ENCODE peak calls at places on chromosomes 12 and 14, in eight cellular contexts. One of them, this sample, is unnamed.

GRCh38 chr12:3061129-3061857 is 15.9 kb upstream of the TSPAN9 start:
- DNase-seq in suprapubic skin: no peak
- DNase-seq in A549: no peak
- DNase-seq in GM12891: no peak
- DNase-seq in esophagus squamous epithelium: no peak
- DNase-seq in ovary: no peak
- DNase-seq in erythroblast: no peak
- DNase-seq in uterus: no peak
- DNase-seq in this sample: no peak

GRCh38 chr14:79280400-79280670 is 931.0 kb downstream of the DIO2 start:
- DNase-seq in uterus: no peak
- DNase-seq in erythroblast: no peak
- DNase-seq in A549: no peak
- DNase-seq in ovary: no peak
- DNase-seq in GM12891: no peak
- DNase-seq in esophagus squamous epithelium: no peak
- DNase-seq in suprapubic skin: no peak
- DNase-seq in this sample: no peak

GRCh38 chr12:25151476-25151875 is 43.5 kb downstream of the DNAI7 start:
- DNase-seq in esophagus squamous epithelium: no peak
- DNase-seq in A549: peak; percentile 35
- DNase-seq in GM12891: no peak
- DNase-seq in uterus: peak; percentile 54
- DNase-seq in ovary: no peak
- DNase-seq in erythroblast: no peak
- DNase-seq in suprapubic skin: no peak
- DNase-seq in this sample: peak; percentile 32

GRCh38 chr12:52655251-52655650 is 3.2 kb upstream of the KRT2 start:
- DNase-seq in esophagus squamous epithelium: no peak
- DNase-seq in ovary: no peak
- DNase-seq in suprapubic skin: no peak
- DNase-seq in uterus: no peak
- DNase-seq in A549: no peak
- DNase-seq in erythroblast: no peak
- DNase-seq in GM12891: no peak
- DNase-seq in this sample: no peak

GRCh38 chr12:3398196-3398789 is 92.7 kb upstream of the PRMT8 start:
- DNase-seq in GM12891: no peak
- DNase-seq in erythroblast: no peak
- DNase-seq in esophagus squamous epithelium: no peak
- DNase-seq in suprapubic skin: no peak
- DNase-seq in ovary: no peak
- DNase-seq in A549: no peak
- DNase-seq in uterus: no peak
- DNase-seq in this sample: no peak

GRCh38 chr12:1797011-1797901 is 23.1 kb upstream of the LRTM2 start:
- DNase-seq in esophagus squamous epithelium: no peak
- DNase-seq in erythroblast: peak; percentile 80
- DNase-seq in A549: no peak
- DNase-seq in uterus: peak; percentile 47
- DNase-seq in ovary: peak; percentile 75
- DNase-seq in GM12891: no peak
- DNase-seq in suprapubic skin: no peak
- DNase-seq in this sample: peak; percentile 63

GRCh38 chr14:30779210-30779609 is 95.1 kb upstream of the COCH start:
- DNase-seq in GM12891: no peak
- DNase-seq in suprapubic skin: no peak
- DNase-seq in uterus: no peak
- DNase-seq in esophagus squamous epithelium: no peak
- DNase-seq in erythroblast: no peak
- DNase-seq in A549: no peak
- DNase-seq in ovary: no peak
- DNase-seq in this sample: no peak

GRCh38 chr12:112584266-112584722 is 165.5 kb downstream of the PTPN11 start:
- DNase-seq in uterus: no peak
- DNase-seq in suprapubic skin: no peak
- DNase-seq in A549: peak; percentile 49
- DNase-seq in GM12891: no peak
- DNase-seq in esophagus squamous epithelium: no peak
- DNase-seq in erythroblast: peak; percentile 28
- DNase-seq in ovary: no peak
- DNase-seq in this sample: no peak

GRCh38 chr14:23008836-23009235 is 1.1 kb downstream of the C14orf93 start:
- DNase-seq in ovary: no peak
- DNase-seq in esophagus squamous epithelium: no peak
- DNase-seq in erythroblast: peak; percentile 33
- DNase-seq in uterus: no peak
- DNase-seq in GM12891: no peak
- DNase-seq in suprapubic skin: no peak
- DNase-seq in A549: no peak
- DNase-seq in this sample: no peak

GRCh38 chr12:63940295-63940997 is 95.9 kb downstream of the SRGAP1 start:
- DNase-seq in GM12891: no peak
- DNase-seq in ovary: no peak
- DNase-seq in esophagus squamous epithelium: no peak
- DNase-seq in erythroblast: no peak
- DNase-seq in uterus: no peak
- DNase-seq in suprapubic skin: no peak
- DNase-seq in A549: no peak
- DNase-seq in this sample: no peak

GRCh38 chr14:37931998-37932397 is 275.7 kb upstream of the SSTR1 start:
- DNase-seq in suprapubic skin: no peak
- DNase-seq in GM12891: no peak
- DNase-seq in uterus: no peak
- DNase-seq in esophagus squamous epithelium: no peak
- DNase-seq in ovary: no peak
- DNase-seq in A549: no peak
- DNase-seq in erythroblast: no peak
- DNase-seq in this sample: no peak

GRCh38 chr12:100826323-100826722 is 31.7 kb downstream of the ANO4 start:
- DNase-seq in erythroblast: peak; percentile 50
- DNase-seq in suprapubic skin: no peak
- DNase-seq in A549: peak; percentile 8
- DNase-seq in GM12891: no peak
- DNase-seq in ovary: peak; percentile 57
- DNase-seq in uterus: peak; percentile 14
- DNase-seq in esophagus squamous epithelium: no peak
- DNase-seq in this sample: peak; percentile 25

GRCh38 chr12:124914392-124915248 is at the start of gene UBC:
- DNase-seq in uterus: peak; percentile 95
- DNase-seq in erythroblast: no peak
- DNase-seq in ovary: peak; percentile 93
- DNase-seq in A549: no peak
- DNase-seq in esophagus squamous epithelium: no peak
- DNase-seq in GM12891: peak; percentile 54
- DNase-seq in suprapubic skin: peak; percentile 98
- DNase-seq in this sample: peak; percentile 93

GRCh38 chr12:124906606-124907261 is 7.7 kb downstream of the UBC start:
- DNase-seq in suprapubic skin: peak; percentile 94
- DNase-seq in ovary: peak; percentile 74
- DNase-seq in uterus: peak; percentile 95
- DNase-seq in erythroblast: no peak
- DNase-seq in A549: peak; percentile 82
- DNase-seq in GM12891: peak; percentile 55
- DNase-seq in esophagus squamous epithelium: no peak
- DNase-seq in this sample: peak; percentile 94

GRCh38 chr12:124913474-124914391 is 717 bp downstream of the UBC start:
- DNase-seq in esophagus squamous epithelium: no peak
- DNase-seq in A549: no peak
- DNase-seq in uterus: peak; percentile 88
- DNase-seq in ovary: peak; percentile 79
- DNase-seq in erythroblast: no peak
- DNase-seq in suprapubic skin: peak; percentile 95
- DNase-seq in GM12891: peak; percentile 22
- DNase-seq in this sample: peak; percentile 91

GRCh38 chr12:124910561-124911478 is 3.6 kb downstream of the UBC start:
- DNase-seq in ovary: no peak
- DNase-seq in GM12891: no peak
- DNase-seq in esophagus squamous epithelium: no peak
- DNase-seq in A549: no peak
- DNase-seq in suprapubic skin: no peak
- DNase-seq in erythroblast: no peak
- DNase-seq in uterus: no peak
- DNase-seq in this sample: no peak

DNA sequence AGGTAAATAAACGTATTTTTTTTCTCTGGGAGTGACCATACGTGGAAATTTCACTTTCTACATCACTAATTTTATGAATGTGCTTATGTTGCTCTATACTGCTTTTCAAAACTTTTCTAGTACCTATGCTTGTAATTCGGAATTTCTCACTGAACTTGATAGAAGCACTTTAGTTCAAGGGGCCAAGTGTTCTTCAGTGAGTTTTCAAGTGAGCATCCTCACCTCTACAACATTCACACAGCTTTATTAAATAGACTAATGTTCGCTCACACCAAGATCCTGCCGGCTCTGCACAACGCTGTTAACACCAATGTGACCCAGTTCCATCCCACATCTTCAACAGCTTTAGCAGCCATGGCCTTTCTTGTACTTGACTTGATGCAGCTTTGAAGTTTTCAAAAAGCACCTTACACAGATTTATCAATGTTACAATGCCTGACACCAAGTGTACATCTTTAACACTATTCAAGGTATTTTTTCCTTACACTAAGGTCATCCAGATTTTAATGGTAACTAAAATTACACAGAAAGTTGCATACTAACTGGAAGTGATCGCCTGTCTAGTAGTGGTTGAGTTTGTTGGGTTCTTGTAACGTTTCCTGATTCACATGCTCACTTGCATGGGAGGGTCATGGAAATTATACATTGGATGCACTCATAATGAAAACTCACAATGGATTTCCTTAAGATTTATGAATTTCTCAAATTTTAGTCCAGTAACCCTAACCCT is 4.5 kb downstream of the UBC start:
- DNase-seq in erythroblast: no peak
- DNase-seq in ovary: no peak
- DNase-seq in A549: no peak
- DNase-seq in suprapubic skin: no peak
- DNase-seq in uterus: no peak
- DNase-seq in esophagus squamous epithelium: no peak
- DNase-seq in GM12891: no peak
- DNase-seq in this sample: no peak
- TF ChIP-seq POLR2A in erythroblast: no peak
- TF ChIP-seq POLR2A in ovary: no peak
- TF ChIP-seq POLR2A in A549: peak; percentile 42
- TF ChIP-seq POLR2A in suprapubic skin: no peak
- TF ChIP-seq POLR2A in uterus: no peak
- TF ChIP-seq POLR2A in esophagus squamous epithelium: peak; percentile 51
- TF ChIP-seq POLR2A in GM12891: peak; percentile 48
- TF ChIP-seq POLR2A in this sample: no peak

GRCh38 chr12:104669057-104669770 is 212.5 kb downstream of the CHST11 start:
- DNase-seq in uterus: peak; percentile 46
- DNase-seq in erythroblast: peak; percentile 17
- DNase-seq in esophagus squamous epithelium: no peak
- DNase-seq in suprapubic skin: no peak
- DNase-seq in ovary: peak; percentile 45
- DNase-seq in GM12891: no peak
- DNase-seq in A549: no peak
- DNase-seq in this sample: peak; percentile 80
- TF ChIP-seq POLR2A in uterus: no peak
- TF ChIP-seq POLR2A in erythroblast: no peak
- TF ChIP-seq POLR2A in esophagus squamous epithelium: no peak
- TF ChIP-seq POLR2A in suprapubic skin: no peak
- TF ChIP-seq POLR2A in ovary: no peak
- TF ChIP-seq POLR2A in GM12891: no peak
- TF ChIP-seq POLR2A in A549: no peak
- TF ChIP-seq POLR2A in this sample: no peak

DNA sequence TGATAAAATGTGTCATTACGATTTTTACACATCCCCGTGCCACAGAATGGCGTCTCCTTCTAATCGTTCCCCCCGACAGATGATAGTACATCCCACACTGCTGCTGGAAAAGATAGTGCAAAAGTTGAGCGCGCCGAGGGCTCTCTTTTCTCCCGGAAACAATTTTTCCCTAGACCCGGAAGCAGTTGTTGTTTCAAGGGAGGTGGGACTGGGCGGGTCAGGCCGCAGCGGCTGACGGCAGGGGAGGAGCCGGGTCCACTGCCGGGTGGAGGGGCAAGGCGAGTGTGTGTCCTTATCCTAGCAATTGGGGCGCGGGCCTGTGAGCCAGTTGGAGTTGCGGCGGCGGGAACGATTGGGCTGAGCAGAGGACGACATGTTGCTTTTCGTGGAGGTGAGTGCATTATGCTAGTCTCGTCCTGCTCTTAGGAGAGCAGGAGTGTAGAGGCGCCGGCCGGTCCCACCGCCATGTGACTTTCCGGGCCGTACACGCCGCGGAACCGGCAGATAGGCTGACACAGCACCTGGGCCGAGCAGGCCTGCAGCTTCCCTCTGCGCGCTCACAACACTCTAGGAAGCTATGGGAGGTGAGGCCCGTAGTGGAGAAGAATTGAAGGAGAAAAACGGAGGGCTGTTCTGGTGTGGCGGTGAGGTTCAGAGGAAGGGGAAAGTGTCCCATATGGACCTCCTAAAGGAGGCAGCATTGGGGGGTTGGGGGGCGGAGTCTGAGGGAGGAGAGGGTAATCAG is at the start of gene LARP4:
- DNase-seq in GM12891: peak; percentile 81
- DNase-seq in suprapubic skin: peak; percentile 96
- DNase-seq in esophagus squamous epithelium: peak; percentile 43
- DNase-seq in erythroblast: peak; percentile 97
- DNase-seq in uterus: peak; percentile 90
- DNase-seq in ovary: peak; percentile 88
- DNase-seq in A549: peak; percentile 96
- DNase-seq in this sample: peak; percentile 90
- TF ChIP-seq POLR2A in GM12891: peak; percentile 74
- TF ChIP-seq POLR2A in suprapubic skin: peak; percentile 82
- TF ChIP-seq POLR2A in esophagus squamous epithelium: peak; percentile 54
- TF ChIP-seq POLR2A in erythroblast: peak; percentile 94
- TF ChIP-seq POLR2A in uterus: peak; percentile 83
- TF ChIP-seq POLR2A in ovary: peak; percentile 78
- TF ChIP-seq POLR2A in A549: peak; percentile 89
- TF ChIP-seq POLR2A in this sample: no peak

DNA sequence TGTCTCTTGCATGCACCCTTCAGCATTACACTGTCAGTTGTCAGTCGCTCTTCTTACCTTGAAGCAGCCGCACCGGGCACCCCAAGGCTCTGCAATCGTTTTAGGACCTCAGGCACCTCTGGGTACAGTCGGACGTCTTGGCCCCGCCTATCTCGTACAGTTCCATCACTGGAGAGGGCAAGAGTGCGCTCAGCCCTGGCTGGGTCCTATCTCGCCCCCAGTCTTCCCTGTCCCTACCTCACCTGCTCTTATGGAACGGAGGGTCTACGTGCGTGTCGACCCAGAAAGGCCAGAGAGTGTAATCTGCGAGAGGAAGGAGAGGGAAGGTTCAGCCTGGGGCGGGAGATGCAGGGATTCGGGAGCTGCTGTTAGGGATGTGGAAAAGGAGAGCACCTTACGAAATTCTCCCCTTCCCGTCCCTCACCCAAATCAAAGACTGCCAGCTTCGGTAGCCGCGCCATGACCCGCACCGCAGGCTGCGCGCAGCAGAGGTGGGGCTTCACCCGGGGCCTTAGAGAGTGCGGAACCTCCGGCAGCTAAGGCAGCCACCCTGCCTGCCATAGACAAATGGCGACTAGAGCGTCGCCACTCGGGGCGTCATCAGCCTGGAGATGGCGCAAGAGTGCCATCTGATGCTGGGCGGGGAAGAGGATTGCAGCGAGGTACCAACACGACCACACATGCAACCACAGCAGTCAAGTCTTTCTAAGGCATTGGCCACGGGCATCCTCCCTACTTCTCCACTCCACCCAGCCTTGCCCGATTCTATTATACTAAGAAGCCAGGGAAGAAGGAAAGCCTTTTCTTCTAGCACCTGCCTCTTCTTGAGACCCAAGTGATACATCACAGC is at the start of gene MDP1:
- DNase-seq in suprapubic skin: peak; percentile 91
- DNase-seq in esophagus squamous epithelium: peak; percentile 57
- DNase-seq in uterus: peak; percentile 81
- DNase-seq in erythroblast: peak; percentile 95
- DNase-seq in ovary: peak; percentile 84
- DNase-seq in GM12891: peak; percentile 69
- DNase-seq in A549: peak; percentile 95
- DNase-seq in this sample: peak; percentile 86
- TF ChIP-seq POLR2A in suprapubic skin: peak; percentile 63
- TF ChIP-seq POLR2A in esophagus squamous epithelium: peak; percentile 47
- TF ChIP-seq POLR2A in uterus: peak; percentile 55
- TF ChIP-seq POLR2A in erythroblast: peak; percentile 94
- TF ChIP-seq POLR2A in ovary: peak; percentile 70
- TF ChIP-seq POLR2A in GM12891: peak; percentile 78
- TF ChIP-seq POLR2A in A549: peak; percentile 86
- TF ChIP-seq POLR2A in this sample: peak; percentile 42

This sample was measured in stomach.